ENCODE peak calls at places on chromosome 15, in five cellular contexts. E is substantia nigra; G is stimulated activated CD8-positive, alpha-beta memory T cell treated with anti-CD3 and anti-CD28 coated beads, Interleukin-4, amount 100 ng/mL, for 1 hour; Q is GM23338; S is lower lobe of right lung. J is an unnamed sample.
A peak's percentile ranks its signal among the peaks of the same experiment; 100 is the strongest.

GRCh38 chr15:101272584-101272983 is 4.7 kb downstream of the SELENOS start:
- DNase-seq in S (no peak), Q (no peak), G (no peak), E (no peak), J (no peak)

GRCh38 chr15:70505411-70505919 is 257.9 kb downstream of the UACA start:
- DNase-seq in G (no peak), S (no peak), E (no peak), Q (no peak), J (no peak)

GRCh38 chr15:48766196-48766595 is 44.7 kb downstream of the CEP152 start:
- DNase-seq in E (no peak), G (no peak), Q (no peak), S (no peak), J (no peak)

GRCh38 chr15:27564656-27565055 is 534.5 kb downstream of the OCA2 start:
- DNase-seq in S (no peak), Q (no peak), E (no peak), G (no peak), J (no peak)

GRCh38 chr15:56385908-56386307 is 20.7 kb downstream of the TEX9 start:
- DNase-seq in E (no peak), S (no peak), G (no peak), Q (no peak), J (no peak)

GRCh38 chr15:71529353-71529752 is 281.0 kb upstream of the NR2E3 start:
- DNase-seq in E (no peak), G (no peak), S (no peak), Q (no peak), J (no peak)

GRCh38 chr15:82159922-82160321 is 102.6 kb downstream of the EFL1 start:
- DNase-seq in E (no peak), Q (peak; percentile 25), G (no peak), S (no peak), J (no peak)

GRCh38 chr15:80404719-80405553 is 754 bp downstream of the ARNT2 start:
- DNase-seq in G (no peak), E (no peak), Q (peak; percentile 67), S (no peak), J (no peak)

GRCh38 chr15:52492132-52492531 is 36.5 kb downstream of the MYO5A start:
- DNase-seq in E (no peak), Q (no peak), G (no peak), S (no peak), J (no peak)

GRCh38 chr15:78249131-78249530 is 14.8 kb upstream of the ACSBG1 start:
- DNase-seq in E (no peak), G (no peak), S (no peak), Q (no peak), J (no peak)